ENCODE peak calls at places on chromosomes 16 and 17, in eight cellular contexts. One of them, this sample, is unnamed.

GRCh38 chr17:37650419-37651003 is 7.3 kb upstream of the DDX52 start:
- DNase-seq in transverse colon: peak
- DNase-seq in thoracic aorta: no peak
- DNase-seq in lower lobe of right lung: no peak
- DNase-seq in bronchial epithelial cell: peak
- DNase-seq in endothelial cell: peak
- DNase-seq in GM23338: peak
- DNase-seq in Peyer's patch: no peak
- DNase-seq in this sample: no peak

GRCh38 chr17:58492238-58493121 is 4.3 kb upstream of the HSF5 start:
- DNase-seq in transverse colon: no peak
- DNase-seq in thoracic aorta: no peak
- DNase-seq in lower lobe of right lung: no peak
- DNase-seq in bronchial epithelial cell: peak
- DNase-seq in endothelial cell: no peak
- DNase-seq in GM23338: no peak
- DNase-seq in Peyer's patch: no peak
- DNase-seq in this sample: no peak

GRCh38 chr16:30369091-30369937 is 980 bp downstream of the TBC1D10B start:
- DNase-seq in transverse colon: no peak
- DNase-seq in thoracic aorta: no peak
- DNase-seq in lower lobe of right lung: no peak
- DNase-seq in bronchial epithelial cell: no peak
- DNase-seq in endothelial cell: peak
- DNase-seq in GM23338: peak
- DNase-seq in Peyer's patch: no peak
- DNase-seq in this sample: no peak

GRCh38 chr17:82283208-82283749 is 9.8 kb upstream of the CSNK1D start:
- DNase-seq in transverse colon: no peak
- DNase-seq in thoracic aorta: no peak
- DNase-seq in lower lobe of right lung: no peak
- DNase-seq in bronchial epithelial cell: peak
- DNase-seq in endothelial cell: no peak
- DNase-seq in GM23338: no peak
- DNase-seq in Peyer's patch: no peak
- DNase-seq in this sample: no peak

GRCh38 chr17:65417406-65418221 is 143.8 kb downstream of the AXIN2 start:
- DNase-seq in transverse colon: no peak
- DNase-seq in thoracic aorta: no peak
- DNase-seq in lower lobe of right lung: no peak
- DNase-seq in bronchial epithelial cell: no peak
- DNase-seq in endothelial cell: no peak
- DNase-seq in GM23338: no peak
- DNase-seq in Peyer's patch: no peak
- DNase-seq in this sample: no peak

GRCh38 chr16:2145843-2146242 is 2.6 kb upstream of the RAB26 start:
- DNase-seq in transverse colon: no peak
- DNase-seq in thoracic aorta: no peak
- DNase-seq in lower lobe of right lung: no peak
- DNase-seq in bronchial epithelial cell: no peak
- DNase-seq in endothelial cell: no peak
- DNase-seq in GM23338: peak
- DNase-seq in Peyer's patch: no peak
- DNase-seq in this sample: no peak

GRCh38 chr17:81026266-81027036 is 8.5 kb upstream of the BAIAP2 start:
- DNase-seq in transverse colon: no peak
- DNase-seq in thoracic aorta: no peak
- DNase-seq in lower lobe of right lung: peak
- DNase-seq in bronchial epithelial cell: no peak
- DNase-seq in endothelial cell: no peak
- DNase-seq in GM23338: no peak
- DNase-seq in Peyer's patch: no peak
- DNase-seq in this sample: no peak

GRCh38 chr17:82282239-82283207 is 9.0 kb upstream of the CSNK1D start:
- DNase-seq in transverse colon: no peak
- DNase-seq in thoracic aorta: no peak
- DNase-seq in lower lobe of right lung: no peak
- DNase-seq in bronchial epithelial cell: no peak
- DNase-seq in endothelial cell: no peak
- DNase-seq in GM23338: no peak
- DNase-seq in Peyer's patch: no peak
- DNase-seq in this sample: no peak

GRCh38 chr17:79947351-79948031 is 88.2 kb downstream of the TBC1D16 start:
- DNase-seq in transverse colon: no peak
- DNase-seq in thoracic aorta: no peak
- DNase-seq in lower lobe of right lung: peak
- DNase-seq in bronchial epithelial cell: no peak
- DNase-seq in endothelial cell: no peak
- DNase-seq in GM23338: no peak
- DNase-seq in Peyer's patch: no peak
- DNase-seq in this sample: no peak

GRCh38 chr16:85396879-85397871 is 215.9 kb upstream of the GSE1 start:
- DNase-seq in transverse colon: no peak
- DNase-seq in thoracic aorta: no peak
- DNase-seq in lower lobe of right lung: peak
- DNase-seq in bronchial epithelial cell: peak
- DNase-seq in endothelial cell: no peak
- DNase-seq in GM23338: peak
- DNase-seq in Peyer's patch: peak
- DNase-seq in this sample: no peak

GRCh38 chr16:4918790-4919210 is 18.1 kb downstream of the PPL start:
- DNase-seq in transverse colon: peak
- DNase-seq in thoracic aorta: no peak
- DNase-seq in lower lobe of right lung: peak
- DNase-seq in bronchial epithelial cell: peak
- DNase-seq in endothelial cell: no peak
- DNase-seq in GM23338: peak
- DNase-seq in Peyer's patch: no peak
- DNase-seq in this sample: no peak

GRCh38 chr17:3512512-3513171 is 36.8 kb downstream of the ASPA start:
- DNase-seq in transverse colon: peak
- DNase-seq in thoracic aorta: no peak
- DNase-seq in lower lobe of right lung: no peak
- DNase-seq in bronchial epithelial cell: no peak
- DNase-seq in endothelial cell: no peak
- DNase-seq in GM23338: peak
- DNase-seq in Peyer's patch: no peak
- DNase-seq in this sample: no peak

GRCh38 chr17:82242977-82243647 is 14.3 kb downstream of the SLC16A3 start:
- DNase-seq in transverse colon: peak
- DNase-seq in thoracic aorta: no peak
- DNase-seq in lower lobe of right lung: peak
- DNase-seq in bronchial epithelial cell: peak
- DNase-seq in endothelial cell: no peak
- DNase-seq in GM23338: no peak
- DNase-seq in Peyer's patch: no peak
- DNase-seq in this sample: no peak

GRCh38 chr17:78316867-78317816 is 42.7 kb downstream of the SOCS3 start:
- DNase-seq in transverse colon: peak
- DNase-seq in thoracic aorta: no peak
- DNase-seq in lower lobe of right lung: peak
- DNase-seq in bronchial epithelial cell: peak
- DNase-seq in endothelial cell: no peak
- DNase-seq in GM23338: peak
- DNase-seq in Peyer's patch: peak
- DNase-seq in this sample: no peak

GRCh38 chr17:1373710-1374237 is 26.2 kb downstream of the YWHAE start:
- DNase-seq in transverse colon: no peak
- DNase-seq in thoracic aorta: no peak
- DNase-seq in lower lobe of right lung: no peak
- DNase-seq in bronchial epithelial cell: no peak
- DNase-seq in endothelial cell: no peak
- DNase-seq in GM23338: no peak
- DNase-seq in Peyer's patch: no peak
- DNase-seq in this sample: no peak

DNA sequence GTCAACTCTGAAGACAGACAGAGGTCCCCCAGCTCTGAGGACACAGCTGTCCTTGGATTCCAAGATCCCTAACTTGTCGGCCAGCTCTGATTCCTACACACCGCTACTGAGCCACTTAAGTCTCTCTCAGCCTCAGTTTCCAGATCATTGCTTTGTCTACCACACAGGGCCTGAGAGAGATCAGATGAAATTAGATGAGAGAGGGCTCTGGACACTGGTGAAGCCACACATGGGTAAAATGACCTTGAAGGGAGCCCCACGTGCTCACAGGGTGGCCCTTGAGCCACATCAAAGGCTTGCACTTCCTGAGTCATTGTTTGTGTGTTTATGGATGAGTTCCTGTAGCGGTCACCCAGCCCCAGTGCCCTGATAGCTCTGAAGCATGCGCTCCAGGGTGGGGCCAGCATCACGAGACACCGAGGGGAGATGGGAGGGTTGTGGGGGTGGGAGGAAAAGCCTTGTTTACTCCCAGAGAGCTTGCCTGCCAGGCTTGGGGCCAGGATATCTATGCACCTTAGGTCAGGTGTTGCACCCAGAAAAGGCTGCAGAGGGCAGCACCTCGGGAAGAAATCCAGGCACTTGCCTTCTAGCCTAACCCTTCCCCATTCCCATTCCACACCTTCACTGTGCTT is 32.7 kb upstream of the SLC6A2 start:
- DNase-seq in transverse colon: no peak
- DNase-seq in thoracic aorta: no peak
- DNase-seq in lower lobe of right lung: no peak
- DNase-seq in bronchial epithelial cell: peak
- DNase-seq in endothelial cell: peak
- DNase-seq in GM23338: peak
- DNase-seq in Peyer's patch: no peak
- DNase-seq in this sample: no peak
- TF ChIP-seq CTCF in transverse colon: no peak
- TF ChIP-seq CTCF in thoracic aorta: no peak
- TF ChIP-seq CTCF in lower lobe of right lung: peak
- TF ChIP-seq CTCF in bronchial epithelial cell: peak
- TF ChIP-seq CTCF in endothelial cell: peak
- TF ChIP-seq CTCF in GM23338: peak
- TF ChIP-seq CTCF in Peyer's patch: no peak
- TF ChIP-seq CTCF in this sample: peak

GRCh38 chr16:13453938-13454553 is 465.9 kb upstream of the ERCC4 start:
- DNase-seq in transverse colon: peak
- DNase-seq in thoracic aorta: no peak
- DNase-seq in lower lobe of right lung: no peak
- DNase-seq in bronchial epithelial cell: peak
- DNase-seq in endothelial cell: peak
- DNase-seq in GM23338: peak
- DNase-seq in Peyer's patch: no peak
- DNase-seq in this sample: peak

GRCh38 chr16:13448346-13448745 is 471.6 kb upstream of the ERCC4 start:
- DNase-seq in transverse colon: no peak
- DNase-seq in thoracic aorta: no peak
- DNase-seq in lower lobe of right lung: no peak
- DNase-seq in bronchial epithelial cell: no peak
- DNase-seq in endothelial cell: no peak
- DNase-seq in GM23338: no peak
- DNase-seq in Peyer's patch: no peak
- DNase-seq in this sample: no peak

DNA sequence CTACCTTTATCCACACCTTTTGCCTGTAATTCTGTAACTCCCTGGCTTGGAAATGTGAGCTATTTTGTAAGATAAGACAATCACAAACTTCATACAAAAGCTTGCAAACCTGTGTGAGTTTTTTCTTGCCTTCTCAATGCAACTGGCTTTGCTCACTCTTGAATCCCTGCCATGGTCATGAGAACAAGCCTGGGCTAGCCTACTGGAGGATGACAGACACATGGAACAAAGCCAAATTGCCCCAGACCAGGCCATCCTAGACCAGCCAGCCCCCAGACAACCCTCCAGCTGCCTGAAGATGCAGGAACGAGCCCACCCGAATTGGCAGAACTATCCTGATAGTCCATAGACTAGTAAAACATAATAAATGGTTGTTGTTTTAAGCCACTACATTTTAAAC is 466.6 kb upstream of the ERCC4 start:
- DNase-seq in transverse colon: no peak
- DNase-seq in thoracic aorta: no peak
- DNase-seq in lower lobe of right lung: no peak
- DNase-seq in bronchial epithelial cell: peak
- DNase-seq in endothelial cell: no peak
- DNase-seq in GM23338: no peak
- DNase-seq in Peyer's patch: no peak
- DNase-seq in this sample: no peak
- TF ChIP-seq CTCF in transverse colon: no peak
- TF ChIP-seq CTCF in thoracic aorta: no peak
- TF ChIP-seq CTCF in lower lobe of right lung: no peak
- TF ChIP-seq CTCF in bronchial epithelial cell: no peak
- TF ChIP-seq CTCF in endothelial cell: no peak
- TF ChIP-seq CTCF in GM23338: no peak
- TF ChIP-seq CTCF in Peyer's patch: no peak
- TF ChIP-seq CTCF in this sample: no peak

DNA sequence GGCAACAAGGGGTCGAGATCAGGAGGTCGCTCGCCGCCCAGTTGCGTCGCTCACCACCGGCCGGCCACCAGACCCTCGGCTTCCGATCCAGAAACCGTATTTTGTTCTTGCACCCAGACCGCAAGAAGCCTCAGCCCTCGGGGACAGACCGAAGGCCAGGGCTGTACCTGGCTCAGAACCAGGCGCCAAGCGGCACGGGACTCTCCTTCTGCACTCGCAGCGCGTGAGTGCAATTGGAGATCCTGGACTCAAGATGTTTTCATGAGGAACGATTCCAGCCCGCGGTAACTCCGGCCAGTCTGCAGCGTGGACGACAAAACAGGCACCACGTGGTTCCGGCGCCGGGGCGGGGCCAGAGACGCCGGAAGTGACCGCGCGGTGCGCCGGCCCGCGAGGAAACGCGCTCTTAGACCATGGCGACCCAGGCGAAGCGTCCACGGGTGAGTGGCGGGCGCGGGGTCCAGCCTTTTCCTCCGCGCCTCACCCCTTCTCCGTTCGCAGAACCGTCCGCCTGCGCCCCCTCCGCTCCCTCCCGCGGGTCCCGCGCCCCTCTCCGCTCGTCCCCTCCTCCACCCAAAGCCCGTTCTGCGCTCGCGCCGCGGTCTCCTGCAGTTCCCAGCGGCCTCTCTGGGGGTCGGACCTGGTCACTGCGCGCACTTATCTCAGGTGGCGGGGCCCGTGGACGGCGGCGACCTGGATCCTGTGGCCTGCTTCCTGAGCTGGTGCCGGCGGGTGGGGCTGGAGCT is at the start of gene SETD6:
- DNase-seq in transverse colon: peak
- DNase-seq in thoracic aorta: peak
- DNase-seq in lower lobe of right lung: peak
- DNase-seq in bronchial epithelial cell: peak
- DNase-seq in endothelial cell: peak
- DNase-seq in GM23338: peak
- DNase-seq in Peyer's patch: peak
- DNase-seq in this sample: peak
- TF ChIP-seq CTCF in transverse colon: peak
- TF ChIP-seq CTCF in thoracic aorta: peak
- TF ChIP-seq CTCF in lower lobe of right lung: peak
- TF ChIP-seq CTCF in bronchial epithelial cell: no peak
- TF ChIP-seq CTCF in endothelial cell: no peak
- TF ChIP-seq CTCF in GM23338: no peak
- TF ChIP-seq CTCF in Peyer's patch: peak
- TF ChIP-seq CTCF in this sample: peak

GRCh38 chr17:73520369-73520761 is 123.9 kb downstream of the SDK2 start:
- DNase-seq in transverse colon: no peak
- DNase-seq in thoracic aorta: no peak
- DNase-seq in lower lobe of right lung: no peak
- DNase-seq in bronchial epithelial cell: no peak
- DNase-seq in endothelial cell: no peak
- DNase-seq in GM23338: no peak
- DNase-seq in Peyer's patch: no peak
- DNase-seq in this sample: no peak
- TF ChIP-seq CTCF in transverse colon: no peak
- TF ChIP-seq CTCF in thoracic aorta: no peak
- TF ChIP-seq CTCF in lower lobe of right lung: no peak
- TF ChIP-seq CTCF in bronchial epithelial cell: no peak
- TF ChIP-seq CTCF in endothelial cell: no peak
- TF ChIP-seq CTCF in GM23338: no peak
- TF ChIP-seq CTCF in Peyer's patch: no peak
- TF ChIP-seq CTCF in this sample: no peak

This sample was measured in progenitor cell of endocrine pancreas.